ENCODE peak calls at places on chromosomes 6 and 20, in eight cellular contexts. U, I, X, K, W, L, B and G are unnamed samples.

GRCh38 chr6:83868639-83869038 is 9.2 kb downstream of the CYB5R4 start:
- DNase-seq in U (no peak), I (no peak), X (no peak), K (peak), W (no peak), L (no peak), B (no peak), G (no peak)

GRCh38 chr20:48919882-48920526 is 1.5 kb upstream of the ARFGEF2 start:
- DNase-seq in U (no peak), I (no peak), X (peak), K (no peak), W (no peak), L (no peak), B (no peak), G (peak)

GRCh38 chr6:134619077-134619476 is 301.2 kb upstream of the SGK1 start:
- DNase-seq in U (no peak), I (no peak), X (no peak), K (no peak), W (no peak), L (no peak), B (no peak), G (no peak)

GRCh38 chr6:38209291-38209865 is 389.9 kb downstream of the ZFAND3 start:
- DNase-seq in U (no peak), I (no peak), X (no peak), K (no peak), W (no peak), L (no peak), B (no peak), G (no peak)

GRCh38 chr6:3139090-3139903 is 18.0 kb downstream of the TUBB2A start:
- DNase-seq in U (peak), I (no peak), X (peak), K (peak), W (peak), L (no peak), B (no peak), G (peak)

GRCh38 chr6:86937219-86938079 is at the start of gene HTR1E:
- DNase-seq in U (peak), I (no peak), X (peak), K (peak), W (peak), L (peak), B (no peak), G (peak)

GRCh38 chr20:23637282-23638221 is at the start of gene CST3:
- DNase-seq in U (peak), I (no peak), X (peak), K (peak), W (peak), L (peak), B (no peak), G (peak)

GRCh38 chr20:43721429-43722152 is 5.2 kb downstream of the GTSF1L start:
- DNase-seq in U (no peak), I (no peak), X (no peak), K (no peak), W (no peak), L (no peak), B (no peak), G (no peak)

GRCh38 chr6:90288404-90288803 is 8.2 kb downstream of the BACH2 start:
- DNase-seq in U (no peak), I (no peak), X (no peak), K (no peak), W (no peak), L (no peak), B (no peak), G (no peak)

GRCh38 chr6:163965426-163966348 is 551.2 kb downstream of the QKI start:
- DNase-seq in U (no peak), I (no peak), X (no peak), K (no peak), W (no peak), L (no peak), B (no peak), G (no peak)

GRCh38 chr6:41700577-41701347 is 34.6 kb downstream of the TFEB start:
- DNase-seq in U (no peak), I (no peak), X (no peak), K (no peak), W (no peak), L (no peak), B (no peak), G (no peak)

GRCh38 chr20:625360-625932 is 15.3 kb upstream of the TCF15 start:
- DNase-seq in U (no peak), I (no peak), X (no peak), K (no peak), W (no peak), L (no peak), B (no peak), G (no peak)

GRCh38 chr20:57682184-57683038 is 27.4 kb downstream of the PMEPA1 start:
- DNase-seq in U (no peak), I (no peak), X (no peak), K (no peak), W (no peak), L (no peak), B (no peak), G (no peak)

GRCh38 chr6:52976591-52977035 is 18.5 kb downstream of the GSTA4 start:
- DNase-seq in U (peak), I (no peak), X (no peak), K (no peak), W (no peak), L (no peak), B (no peak), G (no peak)

GRCh38 chr20:17536944-17537444 is 5.8 kb upstream of the BFSP1 start:
- DNase-seq in U (peak), I (peak), X (peak), K (peak), W (peak), L (no peak), B (peak), G (peak)

GRCh38 chr6:119442776-119443184 is 93.2 kb upstream of the MAN1A1 start:
- DNase-seq in U (no peak), I (no peak), X (peak), K (no peak), W (no peak), L (no peak), B (no peak), G (no peak)

GRCh38 chr6:4714961-4715501 is 61.2 kb upstream of the CDYL start:
- DNase-seq in U (no peak), I (no peak), X (no peak), K (no peak), W (no peak), L (no peak), B (no peak), G (no peak)

GRCh38 chr20:19975436-19975799 is 41.7 kb upstream of the NAA20 start:
- DNase-seq in U (no peak), I (no peak), X (peak), K (peak), W (peak), L (no peak), B (no peak), G (no peak)

GRCh38 chr20:9989066-9989724 is 45.6 kb upstream of the ANKEF1 start:
- DNase-seq in U (no peak), I (no peak), X (no peak), K (peak), W (no peak), L (no peak), B (no peak), G (no peak)

GRCh38 chr6:26570027-26570809 is 26.5 kb upstream of the ABT1 start:
- DNase-seq in U (no peak), I (no peak), X (no peak), K (no peak), W (no peak), L (no peak), B (no peak), G (no peak)